ENCODE peak calls at places on chromosomes 13 and 19, in seven cellular contexts. One of them, this sample, is unnamed.

GRCh38 chr13:109500146-109500773 is 286.1 kb downstream of the IRS2 start:
- DNase-seq in spleen: no peak
- DNase-seq in stomach: no peak
- DNase-seq in suprapubic skin: no peak
- DNase-seq in sigmoid colon: no peak
- DNase-seq in breast epithelium: no peak
- DNase-seq in endothelial cell of umbilical vein: no peak
- DNase-seq in this sample: no peak

GRCh38 chr19:30447276-30447870 is 75.2 kb downstream of the ZNF536 start:
- DNase-seq in spleen: peak; percentile 6
- DNase-seq in stomach: no peak
- DNase-seq in suprapubic skin: no peak
- DNase-seq in sigmoid colon: no peak
- DNase-seq in breast epithelium: no peak
- DNase-seq in endothelial cell of umbilical vein: no peak
- DNase-seq in this sample: no peak

GRCh38 chr13:112251930-112252585 is 124.1 kb upstream of the SPACA7 start:
- DNase-seq in spleen: no peak
- DNase-seq in stomach: no peak
- DNase-seq in suprapubic skin: peak; percentile 35
- DNase-seq in sigmoid colon: no peak
- DNase-seq in breast epithelium: no peak
- DNase-seq in endothelial cell of umbilical vein: no peak
- DNase-seq in this sample: no peak

GRCh38 chr13:91286317-91286716 is 61.2 kb upstream of the MIR17HG start:
- DNase-seq in spleen: no peak
- DNase-seq in stomach: no peak
- DNase-seq in suprapubic skin: no peak
- DNase-seq in sigmoid colon: no peak
- DNase-seq in breast epithelium: no peak
- DNase-seq in endothelial cell of umbilical vein: no peak
- DNase-seq in this sample: no peak

GRCh38 chr19:33456845-33457220 is 64.8 kb downstream of the PEPD start:
- DNase-seq in spleen: peak; percentile 36
- DNase-seq in stomach: no peak
- DNase-seq in suprapubic skin: no peak
- DNase-seq in sigmoid colon: peak; percentile 54
- DNase-seq in breast epithelium: peak; percentile 33
- DNase-seq in endothelial cell of umbilical vein: no peak
- DNase-seq in this sample: no peak

GRCh38 chr19:29448046-29448445 is 77.7 kb upstream of the VSTM2B start:
- DNase-seq in spleen: no peak
- DNase-seq in stomach: no peak
- DNase-seq in suprapubic skin: no peak
- DNase-seq in sigmoid colon: no peak
- DNase-seq in breast epithelium: no peak
- DNase-seq in endothelial cell of umbilical vein: no peak
- DNase-seq in this sample: no peak

GRCh38 chr19:35986664-35987570 is 8.1 kb upstream of the SDHAF1 start:
- DNase-seq in spleen: peak; percentile 87
- DNase-seq in stomach: no peak
- DNase-seq in suprapubic skin: no peak
- DNase-seq in sigmoid colon: no peak
- DNase-seq in breast epithelium: no peak
- DNase-seq in endothelial cell of umbilical vein: no peak
- DNase-seq in this sample: no peak

GRCh38 chr13:18212873-18213272 is 968.8 kb downstream of the TUBA3C start:
- DNase-seq in spleen: no peak
- DNase-seq in stomach: no peak
- DNase-seq in suprapubic skin: peak; percentile 94
- DNase-seq in sigmoid colon: no peak
- DNase-seq in breast epithelium: no peak
- DNase-seq in endothelial cell of umbilical vein: peak; percentile 47
- DNase-seq in this sample: peak; percentile 62

GRCh38 chr13:27920677-27921420 is 1.0 kb downstream of the PDX1 start:
- DNase-seq in spleen: no peak
- DNase-seq in stomach: no peak
- DNase-seq in suprapubic skin: no peak
- DNase-seq in sigmoid colon: no peak
- DNase-seq in breast epithelium: no peak
- DNase-seq in endothelial cell of umbilical vein: no peak
- DNase-seq in this sample: no peak

GRCh38 chr19:14081797-14082674 is 3.5 kb downstream of the C19orf67 start:
- DNase-seq in spleen: no peak
- DNase-seq in stomach: peak; percentile 45
- DNase-seq in suprapubic skin: no peak
- DNase-seq in sigmoid colon: peak; percentile 80
- DNase-seq in breast epithelium: peak; percentile 66
- DNase-seq in endothelial cell of umbilical vein: no peak
- DNase-seq in this sample: peak; percentile 33

GRCh38 chr13:20782116-20782708 is 8.5 kb upstream of the EEF1AKMT1 start:
- DNase-seq in spleen: no peak
- DNase-seq in stomach: no peak
- DNase-seq in suprapubic skin: no peak
- DNase-seq in sigmoid colon: no peak
- DNase-seq in breast epithelium: no peak
- DNase-seq in endothelial cell of umbilical vein: no peak
- DNase-seq in this sample: no peak

GRCh38 chr13:91346848-91347211 is 657 bp upstream of the MIR17HG start:
- DNase-seq in spleen: peak; percentile 73
- DNase-seq in stomach: no peak
- DNase-seq in suprapubic skin: no peak
- DNase-seq in sigmoid colon: no peak
- DNase-seq in breast epithelium: no peak
- DNase-seq in endothelial cell of umbilical vein: peak; percentile 39
- DNase-seq in this sample: peak; percentile 21

GRCh38 chr13:41457589-41458186 is 338 bp downstream of the RGCC start:
- DNase-seq in spleen: peak; percentile 86
- DNase-seq in stomach: no peak
- DNase-seq in suprapubic skin: no peak
- DNase-seq in sigmoid colon: no peak
- DNase-seq in breast epithelium: no peak
- DNase-seq in endothelial cell of umbilical vein: no peak
- DNase-seq in this sample: no peak

GRCh38 chr13:98822238-98822606 is 69.8 kb upstream of the SLC15A1 start:
- DNase-seq in spleen: no peak
- DNase-seq in stomach: no peak
- DNase-seq in suprapubic skin: no peak
- DNase-seq in sigmoid colon: no peak
- DNase-seq in breast epithelium: no peak
- DNase-seq in endothelial cell of umbilical vein: no peak
- DNase-seq in this sample: no peak
- TF ChIP-seq POLR2AphosphoS5 in spleen: no peak
- TF ChIP-seq POLR2AphosphoS5 in stomach: no peak
- TF ChIP-seq POLR2AphosphoS5 in suprapubic skin: no peak
- TF ChIP-seq POLR2AphosphoS5 in sigmoid colon: no peak
- TF ChIP-seq POLR2AphosphoS5 in breast epithelium: no peak
- TF ChIP-seq POLR2AphosphoS5 in endothelial cell of umbilical vein: no peak
- TF ChIP-seq POLR2AphosphoS5 in this sample: no peak

GRCh38 chr13:48072787-48073186 is 22.1 kb downstream of the MED4 start:
- DNase-seq in spleen: no peak
- DNase-seq in stomach: no peak
- DNase-seq in suprapubic skin: no peak
- DNase-seq in sigmoid colon: no peak
- DNase-seq in breast epithelium: no peak
- DNase-seq in endothelial cell of umbilical vein: no peak
- DNase-seq in this sample: no peak

GRCh38 chr13:48072304-48072703 is 22.6 kb downstream of the MED4 start:
- DNase-seq in spleen: no peak
- DNase-seq in stomach: no peak
- DNase-seq in suprapubic skin: no peak
- DNase-seq in sigmoid colon: no peak
- DNase-seq in breast epithelium: no peak
- DNase-seq in endothelial cell of umbilical vein: no peak
- DNase-seq in this sample: no peak

GRCh38 chr13:48081739-48082138 is 13.2 kb downstream of the MED4 start:
- DNase-seq in spleen: no peak
- DNase-seq in stomach: no peak
- DNase-seq in suprapubic skin: no peak
- DNase-seq in sigmoid colon: no peak
- DNase-seq in breast epithelium: no peak
- DNase-seq in endothelial cell of umbilical vein: no peak
- DNase-seq in this sample: no peak

GRCh38 chr13:48074006-48074405 is 20.9 kb downstream of the MED4 start:
- DNase-seq in spleen: no peak
- DNase-seq in stomach: no peak
- DNase-seq in suprapubic skin: no peak
- DNase-seq in sigmoid colon: no peak
- DNase-seq in breast epithelium: no peak
- DNase-seq in endothelial cell of umbilical vein: peak; percentile 53
- DNase-seq in this sample: no peak

DNA sequence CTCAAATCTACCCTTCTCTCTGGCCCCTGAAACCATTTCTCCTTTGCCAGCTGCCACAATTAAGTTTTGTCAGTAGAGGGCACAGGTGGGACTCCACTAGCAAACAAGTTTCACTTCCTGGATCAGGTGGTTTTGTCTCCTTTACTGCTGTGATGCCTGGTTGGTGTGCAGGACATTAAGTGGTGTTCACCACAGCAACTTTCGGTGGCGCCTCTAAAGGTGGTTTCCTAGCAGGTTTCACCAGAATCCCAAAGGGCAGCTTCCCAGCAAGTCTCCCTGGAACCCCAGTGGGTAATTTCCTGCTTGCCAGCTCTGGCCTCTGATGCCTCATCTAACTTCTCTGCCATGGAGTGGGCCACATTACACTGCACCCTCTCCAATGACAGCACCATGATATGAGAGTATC is 16.6 kb downstream of the MED4 start:
- DNase-seq in spleen: no peak
- DNase-seq in stomach: no peak
- DNase-seq in suprapubic skin: no peak
- DNase-seq in sigmoid colon: no peak
- DNase-seq in breast epithelium: no peak
- DNase-seq in endothelial cell of umbilical vein: peak; percentile 17
- DNase-seq in this sample: no peak
- TF ChIP-seq CTCF in spleen: peak; percentile 50
- TF ChIP-seq CTCF in stomach: no peak
- TF ChIP-seq CTCF in suprapubic skin: no peak
- TF ChIP-seq CTCF in sigmoid colon: no peak
- TF ChIP-seq CTCF in breast epithelium: no peak
- TF ChIP-seq CTCF in endothelial cell of umbilical vein: no peak
- TF ChIP-seq CTCF in this sample: no peak

GRCh38 chr19:6740589-6741348 is 1.3 kb downstream of the TRIP10 start:
- DNase-seq in spleen: peak; percentile 88
- DNase-seq in stomach: peak; percentile 45
- DNase-seq in suprapubic skin: no peak
- DNase-seq in sigmoid colon: peak; percentile 86
- DNase-seq in breast epithelium: no peak
- DNase-seq in endothelial cell of umbilical vein: peak; percentile 46
- DNase-seq in this sample: peak; percentile 54

GRCh38 chr19:6738726-6739389 is 622 bp upstream of the TRIP10 start:
- DNase-seq in spleen: peak; percentile 90
- DNase-seq in stomach: peak; percentile 32
- DNase-seq in suprapubic skin: no peak
- DNase-seq in sigmoid colon: peak; percentile 81
- DNase-seq in breast epithelium: no peak
- DNase-seq in endothelial cell of umbilical vein: no peak
- DNase-seq in this sample: peak; percentile 41

GRCh38 chr19:6737873-6738725 is 719 bp upstream of the GPR108 start:
- DNase-seq in spleen: peak; percentile 92
- DNase-seq in stomach: peak; percentile 99
- DNase-seq in suprapubic skin: peak; percentile 96
- DNase-seq in sigmoid colon: peak; percentile 100
- DNase-seq in breast epithelium: peak; percentile 97
- DNase-seq in endothelial cell of umbilical vein: peak; percentile 77
- DNase-seq in this sample: peak; percentile 100

GRCh38 chr19:6739884-6740588 is 556 bp downstream of the TRIP10 start:
- DNase-seq in spleen: peak; percentile 82
- DNase-seq in stomach: peak; percentile 39
- DNase-seq in suprapubic skin: no peak
- DNase-seq in sigmoid colon: no peak
- DNase-seq in breast epithelium: no peak
- DNase-seq in endothelial cell of umbilical vein: peak; percentile 38
- DNase-seq in this sample: no peak

GRCh38 chr19:6739390-6739883 is at the start of gene TRIP10:
- DNase-seq in spleen: peak; percentile 93
- DNase-seq in stomach: peak; percentile 90
- DNase-seq in suprapubic skin: no peak
- DNase-seq in sigmoid colon: peak; percentile 94
- DNase-seq in breast epithelium: peak; percentile 79
- DNase-seq in endothelial cell of umbilical vein: peak; percentile 66
- DNase-seq in this sample: peak; percentile 85
- TF ChIP-seq POLR2A in spleen: no peak
- TF ChIP-seq POLR2A in stomach: no peak
- TF ChIP-seq POLR2A in suprapubic skin: no peak
- TF ChIP-seq POLR2A in sigmoid colon: peak; percentile 43
- TF ChIP-seq POLR2A in breast epithelium: no peak
- TF ChIP-seq POLR2A in endothelial cell of umbilical vein: no peak
- TF ChIP-seq POLR2A in this sample: peak; percentile 56

GRCh38 chr19:50416815-50417137 is 2.0 kb upstream of the SPIB start:
- DNase-seq in spleen: no peak
- DNase-seq in stomach: no peak
- DNase-seq in suprapubic skin: no peak
- DNase-seq in sigmoid colon: no peak
- DNase-seq in breast epithelium: no peak
- DNase-seq in endothelial cell of umbilical vein: no peak
- DNase-seq in this sample: no peak

GRCh38 chr19:50413531-50413930 is 5.2 kb upstream of the SPIB start:
- DNase-seq in spleen: peak; percentile 77
- DNase-seq in stomach: no peak
- DNase-seq in suprapubic skin: no peak
- DNase-seq in sigmoid colon: no peak
- DNase-seq in breast epithelium: no peak
- DNase-seq in endothelial cell of umbilical vein: no peak
- DNase-seq in this sample: no peak

GRCh38 chr19:50415661-50416033 is 3.1 kb upstream of the SPIB start:
- DNase-seq in spleen: peak; percentile 97
- DNase-seq in stomach: peak; percentile 49
- DNase-seq in suprapubic skin: no peak
- DNase-seq in sigmoid colon: no peak
- DNase-seq in breast epithelium: no peak
- DNase-seq in endothelial cell of umbilical vein: no peak
- DNase-seq in this sample: no peak

GRCh38 chr19:50416034-50416814 is 2.5 kb upstream of the SPIB start:
- DNase-seq in spleen: peak; percentile 85
- DNase-seq in stomach: no peak
- DNase-seq in suprapubic skin: no peak
- DNase-seq in sigmoid colon: no peak
- DNase-seq in breast epithelium: no peak
- DNase-seq in endothelial cell of umbilical vein: no peak
- DNase-seq in this sample: no peak

DNA sequence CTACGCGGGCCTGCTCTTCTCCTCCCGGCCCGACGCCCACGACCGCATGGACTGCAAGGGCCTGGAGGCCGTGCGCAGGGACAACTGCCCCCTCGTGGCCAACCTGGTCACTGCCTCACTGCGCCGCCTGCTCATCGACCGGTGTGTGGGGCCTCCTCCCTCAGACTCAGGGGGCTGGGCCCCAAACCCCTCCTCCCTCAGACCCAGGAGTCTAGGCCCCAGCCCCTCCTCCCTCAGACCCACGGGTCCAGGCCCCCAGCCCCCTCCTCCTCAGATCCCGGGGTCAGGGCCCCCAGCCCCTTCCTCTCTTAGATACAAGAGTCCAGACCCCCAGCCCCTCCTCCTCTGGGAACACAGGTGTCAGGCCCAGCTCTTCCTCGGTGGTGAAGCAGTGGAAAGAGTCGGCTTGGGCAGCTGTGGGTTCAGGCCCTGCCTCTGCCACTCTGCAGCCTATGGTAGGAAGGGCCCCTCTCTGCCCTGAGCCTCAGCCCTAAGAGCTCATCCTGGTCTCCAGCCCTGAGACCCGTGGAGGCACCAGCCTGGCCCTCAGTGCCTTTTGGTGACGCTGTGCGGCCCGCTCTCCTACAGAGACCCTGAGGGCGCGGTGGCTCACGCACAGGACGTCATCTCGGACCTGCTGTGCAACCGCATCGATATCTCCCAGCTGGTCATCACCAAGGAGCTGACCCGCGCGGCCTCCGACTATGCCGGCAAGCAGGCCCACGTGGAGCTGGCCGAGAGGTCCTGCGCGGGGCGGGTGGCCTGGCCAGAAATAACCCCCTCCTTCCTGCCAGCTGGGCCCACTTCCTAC is 3.7 kb upstream of the SPIB start:
- DNase-seq in spleen: peak; percentile 96
- DNase-seq in stomach: peak; percentile 79
- DNase-seq in suprapubic skin: no peak
- DNase-seq in sigmoid colon: peak; percentile 86
- DNase-seq in breast epithelium: no peak
- DNase-seq in endothelial cell of umbilical vein: peak; percentile 60
- DNase-seq in this sample: peak; percentile 48
- TF ChIP-seq POLR2AphosphoS5 in spleen: peak; percentile 33
- TF ChIP-seq POLR2AphosphoS5 in stomach: peak; percentile 28
- TF ChIP-seq POLR2AphosphoS5 in suprapubic skin: no peak
- TF ChIP-seq POLR2AphosphoS5 in sigmoid colon: no peak
- TF ChIP-seq POLR2AphosphoS5 in breast epithelium: no peak
- TF ChIP-seq POLR2AphosphoS5 in endothelial cell of umbilical vein: no peak
- TF ChIP-seq POLR2AphosphoS5 in this sample: no peak